ENCODE peak calls at places on chromosomes 2 and 18, in eight cellular contexts. One of them, this sample, is unnamed.

GRCh38 chr2:69994166-69994565 is 32.7 kb upstream of the ASPRV1 start:
- DNase-seq in fibroblast of lung: no peak
- DNase-seq in nephron progenitor cell: no peak
- DNase-seq in PC-3: no peak
- DNase-seq in BJ: no peak
- DNase-seq in fibroblast of mammary gland: no peak
- DNase-seq in endodermal cell: peak; percentile 29
- DNase-seq in H1: no peak
- DNase-seq in this sample: no peak

GRCh38 chr2:89845532-89845931 is 1154.1 kb downstream of the RPIA start:
- DNase-seq in fibroblast of lung: no peak
- DNase-seq in endodermal cell: no peak
- DNase-seq in fibroblast of mammary gland: no peak
- DNase-seq in H1: no peak
- DNase-seq in PC-3: no peak
- DNase-seq in BJ: no peak
- DNase-seq in nephron progenitor cell: no peak
- DNase-seq in this sample: no peak

GRCh38 chr18:29157057-29157780 is 980.3 kb upstream of the CDH2 start:
- DNase-seq in H1: no peak
- DNase-seq in endodermal cell: no peak
- DNase-seq in nephron progenitor cell: no peak
- DNase-seq in fibroblast of mammary gland: no peak
- DNase-seq in fibroblast of lung: peak; percentile 73
- DNase-seq in BJ: no peak
- DNase-seq in PC-3: peak; percentile 89
- DNase-seq in this sample: no peak

GRCh38 chr2:140842110-140842509 is 1288.7 kb downstream of the LRP1B start:
- DNase-seq in fibroblast of mammary gland: no peak
- DNase-seq in H1: no peak
- DNase-seq in nephron progenitor cell: no peak
- DNase-seq in endodermal cell: no peak
- DNase-seq in BJ: no peak
- DNase-seq in fibroblast of lung: no peak
- DNase-seq in PC-3: no peak
- DNase-seq in this sample: no peak

GRCh38 chr18:40555914-40556313 is 1399.1 kb upstream of the PIK3C3 start:
- DNase-seq in nephron progenitor cell: no peak
- DNase-seq in fibroblast of mammary gland: no peak
- DNase-seq in H1: no peak
- DNase-seq in PC-3: no peak
- DNase-seq in fibroblast of lung: peak; percentile 28
- DNase-seq in BJ: no peak
- DNase-seq in endodermal cell: no peak
- DNase-seq in this sample: no peak

GRCh38 chr2:218896501-218897393 is 16.1 kb downstream of the WNT10A start:
- DNase-seq in fibroblast of lung: peak; percentile 64
- DNase-seq in PC-3: peak; percentile 69
- DNase-seq in BJ: no peak
- DNase-seq in H1: no peak
- DNase-seq in nephron progenitor cell: peak; percentile 61
- DNase-seq in endodermal cell: peak; percentile 80
- DNase-seq in fibroblast of mammary gland: no peak
- DNase-seq in this sample: no peak

GRCh38 chr2:126988482-126988881 is 89.8 kb downstream of the TEX51 start:
- DNase-seq in nephron progenitor cell: no peak
- DNase-seq in BJ: no peak
- DNase-seq in H1: no peak
- DNase-seq in fibroblast of mammary gland: no peak
- DNase-seq in endodermal cell: no peak
- DNase-seq in PC-3: no peak
- DNase-seq in fibroblast of lung: no peak
- DNase-seq in this sample: no peak

GRCh38 chr2:165410231-165410630 is 59.3 kb upstream of the CSRNP3 start:
- DNase-seq in fibroblast of mammary gland: no peak
- DNase-seq in BJ: no peak
- DNase-seq in H1: no peak
- DNase-seq in nephron progenitor cell: no peak
- DNase-seq in PC-3: no peak
- DNase-seq in fibroblast of lung: no peak
- DNase-seq in endodermal cell: no peak
- DNase-seq in this sample: no peak

GRCh38 chr2:61898810-61899209 is 6.7 kb upstream of the COMMD1 start:
- DNase-seq in H1: no peak
- DNase-seq in BJ: no peak
- DNase-seq in endodermal cell: no peak
- DNase-seq in fibroblast of lung: no peak
- DNase-seq in fibroblast of mammary gland: peak; percentile 10
- DNase-seq in nephron progenitor cell: no peak
- DNase-seq in PC-3: peak; percentile 52
- DNase-seq in this sample: no peak

GRCh38 chr2:85578243-85579180 is 1.1 kb downstream of the VAMP8 start:
- DNase-seq in fibroblast of mammary gland: no peak
- DNase-seq in BJ: no peak
- DNase-seq in endodermal cell: peak; percentile 73
- DNase-seq in nephron progenitor cell: no peak
- DNase-seq in fibroblast of lung: no peak
- DNase-seq in H1: no peak
- DNase-seq in PC-3: no peak
- DNase-seq in this sample: no peak

GRCh38 chr2:35314049-35314448 is 1041.5 kb upstream of the CRIM1 start:
- DNase-seq in fibroblast of lung: no peak
- DNase-seq in nephron progenitor cell: no peak
- DNase-seq in fibroblast of mammary gland: no peak
- DNase-seq in endodermal cell: no peak
- DNase-seq in H1: no peak
- DNase-seq in PC-3: no peak
- DNase-seq in BJ: no peak
- DNase-seq in this sample: no peak

GRCh38 chr2:120238728-120239487 is 13.7 kb upstream of the RALB start:
- DNase-seq in nephron progenitor cell: no peak
- DNase-seq in BJ: no peak
- DNase-seq in fibroblast of lung: peak; percentile 90
- DNase-seq in endodermal cell: peak; percentile 58
- DNase-seq in fibroblast of mammary gland: peak; percentile 90
- DNase-seq in PC-3: peak; percentile 93
- DNase-seq in H1: no peak
- DNase-seq in this sample: no peak

GRCh38 chr2:207223051-207223450 is 57.3 kb upstream of the KLF7 start:
- DNase-seq in fibroblast of lung: peak; percentile 83
- DNase-seq in PC-3: peak; percentile 41
- DNase-seq in endodermal cell: no peak
- DNase-seq in fibroblast of mammary gland: peak; percentile 78
- DNase-seq in BJ: peak; percentile 15
- DNase-seq in nephron progenitor cell: no peak
- DNase-seq in H1: no peak
- DNase-seq in this sample: no peak

GRCh38 chr2:42021490-42021889 is 26.3 kb upstream of the PKDCC start:
- DNase-seq in PC-3: no peak
- DNase-seq in fibroblast of lung: peak; percentile 67
- DNase-seq in BJ: peak; percentile 9
- DNase-seq in H1: no peak
- DNase-seq in nephron progenitor cell: no peak
- DNase-seq in fibroblast of mammary gland: peak; percentile 90
- DNase-seq in endodermal cell: no peak
- DNase-seq in this sample: peak; percentile 54

GRCh38 chr2:208466920-208467298 is 60.3 kb downstream of the PTH2R start:
- DNase-seq in BJ: no peak
- DNase-seq in fibroblast of mammary gland: no peak
- DNase-seq in fibroblast of lung: peak; percentile 21
- DNase-seq in endodermal cell: no peak
- DNase-seq in nephron progenitor cell: no peak
- DNase-seq in H1: no peak
- DNase-seq in PC-3: no peak
- DNase-seq in this sample: no peak

DNA sequence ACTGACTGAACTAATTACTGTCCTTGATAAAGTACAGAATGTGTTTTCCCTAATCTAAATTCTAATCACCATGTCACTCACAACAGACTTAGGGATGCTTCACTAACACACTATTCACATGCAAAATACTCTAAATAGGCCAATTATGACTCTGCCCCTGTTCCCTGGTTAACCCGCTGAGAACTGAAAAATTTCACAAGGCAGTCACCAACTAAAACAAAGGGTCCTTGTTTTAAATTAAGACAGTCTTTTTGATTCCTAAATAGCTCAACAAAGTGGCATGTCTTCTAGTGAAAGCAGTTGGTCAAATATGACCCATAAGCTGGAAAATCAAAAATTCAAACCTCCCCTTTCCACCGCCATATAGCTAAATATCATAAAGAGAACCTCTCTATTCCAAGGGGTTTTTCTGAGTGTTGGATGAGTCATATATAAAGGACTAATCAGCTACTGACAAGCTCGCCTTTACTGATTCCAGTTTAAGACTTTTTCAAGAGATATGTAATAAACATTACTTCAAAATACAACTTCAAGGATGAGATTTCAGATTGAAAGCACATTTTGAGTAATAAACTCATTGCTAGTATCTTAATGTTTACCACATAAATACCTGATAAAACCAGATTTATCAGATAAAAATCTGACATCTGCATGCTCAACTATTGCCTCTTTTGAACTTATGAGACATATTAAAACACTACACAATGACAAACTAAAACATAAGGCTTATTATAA is 235.8 kb downstream of the TCF4 start:
- DNase-seq in endodermal cell: no peak
- DNase-seq in nephron progenitor cell: no peak
- DNase-seq in fibroblast of lung: peak; percentile 56
- DNase-seq in fibroblast of mammary gland: no peak
- DNase-seq in PC-3: no peak
- DNase-seq in BJ: no peak
- DNase-seq in H1: no peak
- DNase-seq in this sample: no peak
- TF ChIP-seq CTCF in endodermal cell: no peak
- TF ChIP-seq CTCF in nephron progenitor cell: no peak
- TF ChIP-seq CTCF in fibroblast of lung: no peak
- TF ChIP-seq CTCF in fibroblast of mammary gland: no peak
- TF ChIP-seq CTCF in PC-3: no peak
- TF ChIP-seq CTCF in BJ: no peak
- TF ChIP-seq CTCF in H1: no peak
- TF ChIP-seq CTCF in this sample: no peak

DNA sequence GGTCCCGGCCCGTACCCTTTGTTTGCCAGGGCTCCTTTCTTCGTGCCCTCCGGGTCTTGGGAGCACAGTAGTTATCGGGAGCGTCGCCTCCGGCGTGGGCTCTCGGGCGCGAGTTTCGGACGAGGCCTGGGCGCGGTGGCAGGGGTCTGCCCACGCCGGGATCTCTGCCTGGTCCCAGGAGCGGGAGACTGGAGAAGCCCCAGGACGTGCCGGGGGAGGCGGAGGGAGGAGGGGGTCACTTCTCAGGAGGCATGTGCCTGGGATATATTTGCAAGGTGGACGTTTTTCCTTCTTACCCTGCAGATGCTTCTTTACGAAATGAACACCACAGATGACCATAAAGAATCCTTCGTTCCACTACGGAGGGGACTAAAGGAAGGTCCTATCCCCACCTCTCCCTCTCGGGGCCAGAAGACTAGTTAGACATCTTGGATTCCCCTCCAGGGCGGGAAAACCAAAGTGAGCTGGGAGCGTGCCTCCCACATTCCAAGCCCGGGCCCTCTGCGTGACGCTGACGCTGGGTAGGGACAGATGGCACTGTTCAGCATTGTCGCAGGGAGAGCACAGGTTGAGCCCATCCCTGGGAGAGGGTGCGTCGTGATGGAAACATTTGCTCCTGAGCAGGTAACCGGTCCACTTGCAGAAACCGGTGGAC is 483 bp upstream of the FHL2 start:
- DNase-seq in H1: no peak
- DNase-seq in nephron progenitor cell: no peak
- DNase-seq in fibroblast of lung: no peak
- DNase-seq in BJ: no peak
- DNase-seq in PC-3: no peak
- DNase-seq in endodermal cell: peak; percentile 57
- DNase-seq in fibroblast of mammary gland: no peak
- DNase-seq in this sample: no peak
- TF ChIP-seq CTCF in H1: no peak
- TF ChIP-seq CTCF in nephron progenitor cell: no peak
- TF ChIP-seq CTCF in fibroblast of lung: no peak
- TF ChIP-seq CTCF in BJ: no peak
- TF ChIP-seq CTCF in PC-3: peak; percentile 5
- TF ChIP-seq CTCF in endodermal cell: no peak
- TF ChIP-seq CTCF in fibroblast of mammary gland: no peak
- TF ChIP-seq CTCF in this sample: no peak

DNA sequence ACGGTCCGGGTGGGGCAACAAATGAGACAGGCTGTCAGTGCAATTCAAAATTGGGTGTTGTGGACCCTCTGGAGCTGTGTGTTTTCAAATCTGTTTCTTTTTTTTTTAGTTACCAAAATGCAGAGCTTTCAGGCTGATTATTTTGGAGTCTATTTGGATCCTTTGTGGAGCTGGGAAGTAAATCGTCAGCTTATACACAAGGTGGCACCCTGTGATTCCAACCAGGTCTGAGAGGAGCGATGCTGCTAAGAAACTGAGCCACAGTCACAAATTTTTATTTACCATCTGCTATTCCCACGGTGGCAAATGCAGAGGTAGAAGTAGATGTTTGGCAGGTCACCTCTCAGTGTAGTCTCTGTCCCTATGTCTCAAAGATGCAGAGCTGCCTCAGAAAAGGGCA is 3.8 kb upstream of the EPC2 start:
- DNase-seq in fibroblast of mammary gland: peak; percentile 57
- DNase-seq in H1: no peak
- DNase-seq in PC-3: no peak
- DNase-seq in BJ: no peak
- DNase-seq in endodermal cell: no peak
- DNase-seq in nephron progenitor cell: no peak
- DNase-seq in fibroblast of lung: peak; percentile 12
- DNase-seq in this sample: no peak
- TF ChIP-seq CTCF in fibroblast of mammary gland: peak; percentile 32
- TF ChIP-seq CTCF in H1: peak; percentile 16
- TF ChIP-seq CTCF in PC-3: peak; percentile 18
- TF ChIP-seq CTCF in BJ: peak; percentile 39
- TF ChIP-seq CTCF in endodermal cell: peak; percentile 41
- TF ChIP-seq CTCF in nephron progenitor cell: no peak
- TF ChIP-seq CTCF in fibroblast of lung: peak; percentile 24
- TF ChIP-seq CTCF in this sample: no peak

DNA sequence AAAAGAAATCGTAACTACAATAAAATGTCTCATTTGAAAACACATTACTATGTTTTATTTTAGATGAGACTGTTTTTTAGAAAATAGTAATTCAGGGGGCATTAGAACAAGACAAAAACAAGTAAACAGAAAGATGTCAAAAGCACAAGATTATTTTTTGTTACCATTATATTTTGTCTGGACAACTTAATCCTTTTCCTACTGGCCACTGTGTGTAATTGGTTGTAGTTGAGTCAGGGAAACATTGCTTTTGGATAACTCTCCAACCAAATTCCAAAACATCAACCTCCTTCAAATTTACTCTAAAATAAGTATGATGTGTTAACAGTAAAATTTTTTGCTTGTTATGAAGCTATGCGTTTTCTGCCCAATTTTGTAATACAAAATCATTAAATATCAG is 11.5 kb upstream of the MEIS1 start:
- DNase-seq in nephron progenitor cell: no peak
- DNase-seq in fibroblast of lung: no peak
- DNase-seq in H1: no peak
- DNase-seq in PC-3: no peak
- DNase-seq in fibroblast of mammary gland: no peak
- DNase-seq in BJ: no peak
- DNase-seq in endodermal cell: no peak
- DNase-seq in this sample: no peak
- TF ChIP-seq CTCF in nephron progenitor cell: no peak
- TF ChIP-seq CTCF in fibroblast of lung: no peak
- TF ChIP-seq CTCF in H1: no peak
- TF ChIP-seq CTCF in PC-3: no peak
- TF ChIP-seq CTCF in fibroblast of mammary gland: no peak
- TF ChIP-seq CTCF in BJ: no peak
- TF ChIP-seq CTCF in endodermal cell: peak; percentile 52
- TF ChIP-seq CTCF in this sample: no peak

This sample was measured in AG04449.